ENCODE peak calls at places on chromosomes 12 and 14, in eight cellular contexts. One of them, this sample, is unnamed.

GRCh38 chr12:124898200-124898950 is 16.1 kb downstream of the UBC start:
- DNase-seq in activated CD8-positive, alpha-beta memory T cell treated with anti-CD3 and anti-CD28 coated beads, Interleukin-2, amount 50 U/mL, for 4 hours: peak
- DNase-seq in 8988T: no peak
- DNase-seq in Daoy: peak
- DNase-seq in left lung: peak
- DNase-seq in GM13976: peak
- DNase-seq in NCI-H748 treated with DMSO at 0.1 percent for 48 hours: no peak
- DNase-seq in HCEC 1CT: peak
- DNase-seq in this sample: no peak

GRCh38 chr14:56004807-56005579 is 113.2 kb upstream of the PELI2 start:
- DNase-seq in 8988T: no peak
- DNase-seq in GM13976: peak
- DNase-seq in activated CD8-positive, alpha-beta memory T cell treated with anti-CD3 and anti-CD28 coated beads, Interleukin-2, amount 50 U/mL, for 4 hours: no peak
- DNase-seq in left lung: no peak
- DNase-seq in Daoy: peak
- DNase-seq in HCEC 1CT: peak
- DNase-seq in NCI-H748 treated with DMSO at 0.1 percent for 48 hours: no peak
- DNase-seq in this sample: no peak

GRCh38 chr12:124049451-124050094 is 76.6 kb downstream of the ZNF664 start:
- DNase-seq in HCEC 1CT: no peak
- DNase-seq in activated CD8-positive, alpha-beta memory T cell treated with anti-CD3 and anti-CD28 coated beads, Interleukin-2, amount 50 U/mL, for 4 hours: no peak
- DNase-seq in Daoy: peak
- DNase-seq in NCI-H748 treated with DMSO at 0.1 percent for 48 hours: no peak
- DNase-seq in left lung: no peak
- DNase-seq in 8988T: no peak
- DNase-seq in GM13976: no peak
- DNase-seq in this sample: no peak

GRCh38 chr12:104010800-104011199 is 39.2 kb downstream of the GLT8D2 start:
- DNase-seq in Daoy: no peak
- DNase-seq in 8988T: no peak
- DNase-seq in HCEC 1CT: no peak
- DNase-seq in GM13976: no peak
- DNase-seq in left lung: no peak
- DNase-seq in activated CD8-positive, alpha-beta memory T cell treated with anti-CD3 and anti-CD28 coated beads, Interleukin-2, amount 50 U/mL, for 4 hours: no peak
- DNase-seq in NCI-H748 treated with DMSO at 0.1 percent for 48 hours: no peak
- DNase-seq in this sample: no peak

GRCh38 chr12:64860446-64860998 is 36.1 kb downstream of the TBC1D30 start:
- DNase-seq in NCI-H748 treated with DMSO at 0.1 percent for 48 hours: no peak
- DNase-seq in left lung: no peak
- DNase-seq in 8988T: no peak
- DNase-seq in HCEC 1CT: no peak
- DNase-seq in Daoy: no peak
- DNase-seq in activated CD8-positive, alpha-beta memory T cell treated with anti-CD3 and anti-CD28 coated beads, Interleukin-2, amount 50 U/mL, for 4 hours: no peak
- DNase-seq in GM13976: no peak
- DNase-seq in this sample: no peak

GRCh38 chr14:90383731-90384542 is 12.9 kb upstream of the CALM1 start:
- DNase-seq in GM13976: peak
- DNase-seq in Daoy: peak
- DNase-seq in NCI-H748 treated with DMSO at 0.1 percent for 48 hours: peak
- DNase-seq in HCEC 1CT: peak
- DNase-seq in left lung: peak
- DNase-seq in activated CD8-positive, alpha-beta memory T cell treated with anti-CD3 and anti-CD28 coated beads, Interleukin-2, amount 50 U/mL, for 4 hours: peak
- DNase-seq in 8988T: no peak
- DNase-seq in this sample: no peak

GRCh38 chr12:6355491-6356373 is 13.9 kb upstream of the TNFRSF1A start:
- DNase-seq in NCI-H748 treated with DMSO at 0.1 percent for 48 hours: no peak
- DNase-seq in 8988T: no peak
- DNase-seq in Daoy: no peak
- DNase-seq in activated CD8-positive, alpha-beta memory T cell treated with anti-CD3 and anti-CD28 coated beads, Interleukin-2, amount 50 U/mL, for 4 hours: no peak
- DNase-seq in left lung: no peak
- DNase-seq in GM13976: no peak
- DNase-seq in HCEC 1CT: no peak
- DNase-seq in this sample: no peak

GRCh38 chr14:45252356-45253069 is 489 bp downstream of the MIS18BP1 start:
- DNase-seq in Daoy: peak
- DNase-seq in 8988T: no peak
- DNase-seq in GM13976: no peak
- DNase-seq in activated CD8-positive, alpha-beta memory T cell treated with anti-CD3 and anti-CD28 coated beads, Interleukin-2, amount 50 U/mL, for 4 hours: no peak
- DNase-seq in HCEC 1CT: no peak
- DNase-seq in left lung: no peak
- DNase-seq in NCI-H748 treated with DMSO at 0.1 percent for 48 hours: no peak
- DNase-seq in this sample: no peak

GRCh38 chr14:69424139-69424923 is 25.8 kb downstream of the SLC39A9 start:
- DNase-seq in left lung: no peak
- DNase-seq in activated CD8-positive, alpha-beta memory T cell treated with anti-CD3 and anti-CD28 coated beads, Interleukin-2, amount 50 U/mL, for 4 hours: no peak
- DNase-seq in 8988T: no peak
- DNase-seq in NCI-H748 treated with DMSO at 0.1 percent for 48 hours: no peak
- DNase-seq in HCEC 1CT: peak
- DNase-seq in GM13976: no peak
- DNase-seq in Daoy: no peak
- DNase-seq in this sample: no peak

GRCh38 chr12:51082561-51083139 is 746 bp downstream of the CSRNP2 start:
- DNase-seq in 8988T: no peak
- DNase-seq in GM13976: no peak
- DNase-seq in activated CD8-positive, alpha-beta memory T cell treated with anti-CD3 and anti-CD28 coated beads, Interleukin-2, amount 50 U/mL, for 4 hours: peak
- DNase-seq in NCI-H748 treated with DMSO at 0.1 percent for 48 hours: peak
- DNase-seq in HCEC 1CT: peak
- DNase-seq in left lung: no peak
- DNase-seq in Daoy: peak
- DNase-seq in this sample: peak

GRCh38 chr12:11827096-11827841 is 177.8 kb downstream of the ETV6 start:
- DNase-seq in NCI-H748 treated with DMSO at 0.1 percent for 48 hours: no peak
- DNase-seq in Daoy: peak
- DNase-seq in left lung: no peak
- DNase-seq in HCEC 1CT: no peak
- DNase-seq in GM13976: no peak
- DNase-seq in 8988T: no peak
- DNase-seq in activated CD8-positive, alpha-beta memory T cell treated with anti-CD3 and anti-CD28 coated beads, Interleukin-2, amount 50 U/mL, for 4 hours: no peak
- DNase-seq in this sample: no peak

This sample was measured in HuH-7.5.